ENCODE peak calls at places on chromosomes 16 and 17, in ten cellular contexts. W, A, N, Y, X, V, D, L, K and R are unnamed samples.

GRCh38 chr17:44473367-44473766 is 29.8 kb downstream of the GPATCH8 start:
- DNase-seq in W (no peak), A (no peak), N (no peak), Y (no peak), X (no peak), V (no peak), D (no peak), L (no peak), K (peak), R (no peak)

GRCh38 chr16:27318399-27319256 is 4.9 kb downstream of the IL4R start:
- DNase-seq in W (peak), A (peak), N (no peak), Y (peak), X (peak), V (peak), D (no peak), L (no peak), K (peak), R (peak)

GRCh38 chr17:71011389-71011788 is 842.1 kb downstream of the KCNJ2 start:
- DNase-seq in W (peak), A (no peak), N (no peak), Y (no peak), X (no peak), V (no peak), D (no peak), L (no peak), K (no peak), R (no peak)

GRCh38 chr17:7704601-7705268 is at the start of gene EFNB3:
- DNase-seq in W (peak), A (peak), N (peak), Y (peak), X (no peak), V (peak), D (no peak), L (no peak), K (no peak), R (no peak)

GRCh38 chr16:12132290-12132689 is 155.8 kb downstream of the SNX29 start:
- DNase-seq in W (no peak), A (no peak), N (no peak), Y (no peak), X (no peak), V (no peak), D (no peak), L (no peak), K (peak), R (peak)

GRCh38 chr17:38897176-38897575 is 27.3 kb downstream of the LASP1 start:
- DNase-seq in W (no peak), A (peak), N (no peak), Y (no peak), X (no peak), V (no peak), D (no peak), L (no peak), K (no peak), R (peak)

GRCh38 chr17:79778504-79779087 is 648 bp downstream of the CBX2 start:
- DNase-seq in W (peak), A (no peak), N (peak), Y (no peak), X (no peak), V (no peak), D (no peak), L (no peak), K (no peak), R (no peak)

GRCh38 chr16:17417740-17418139 is 53.0 kb downstream of the XYLT1 start:
- DNase-seq in W (no peak), A (no peak), N (no peak), Y (no peak), X (no peak), V (no peak), D (no peak), L (no peak), K (no peak), R (no peak)

GRCh38 chr17:12242390-12242954 is 221.8 kb downstream of the MAP2K4 start:
- DNase-seq in W (no peak), A (peak), N (no peak), Y (no peak), X (no peak), V (no peak), D (no peak), L (no peak), K (no peak), R (no peak)

DNA sequence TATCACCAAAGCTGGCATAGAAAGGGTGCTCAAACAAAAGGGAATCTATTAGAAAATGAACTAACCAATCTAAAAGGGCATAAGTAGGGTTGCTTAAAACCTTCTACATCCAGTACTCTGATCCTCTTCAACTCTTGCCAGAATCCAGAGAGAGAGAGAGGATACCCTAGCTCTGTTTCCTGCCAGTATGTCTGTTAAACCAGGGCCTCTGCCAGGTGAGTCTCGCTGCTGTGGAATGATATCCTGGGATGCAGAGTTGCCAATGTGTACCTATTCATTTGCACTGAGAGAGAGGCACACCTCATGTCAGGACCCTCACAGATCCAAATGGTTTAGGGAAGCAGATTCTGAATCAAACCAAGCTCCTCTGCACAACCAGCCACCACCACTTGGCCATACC is 79.8 kb upstream of the DYNLRB2 start:
- DNase-seq in W (no peak), A (no peak), N (no peak), Y (no peak), X (no peak), V (no peak), D (no peak), L (no peak), K (no peak), R (no peak)
- H3K4me3 ChIP-seq in W (no peak), A (no peak), N (no peak), Y (no peak), X (no peak), V (no peak), D (no peak), L (no peak), K (no peak), R (no peak)

GRCh38 chr17:10041916-10042588 is 137.0 kb upstream of the RCVRN start:
- DNase-seq in W (no peak), A (no peak), N (no peak), Y (no peak), X (peak), V (no peak), D (no peak), L (no peak), K (peak), R (no peak)
- H3K4me3 ChIP-seq in W (no peak), A (no peak), N (no peak), Y (no peak), X (no peak), V (no peak), D (no peak), L (no peak), K (no peak), R (no peak)

GRCh38 chr16:984736-985135 is 3.2 kb downstream of the SOX8 start:
- DNase-seq in W (no peak), A (no peak), N (no peak), Y (no peak), X (no peak), V (no peak), D (no peak), L (no peak), K (no peak), R (no peak)

GRCh38 chr16:981695-982151 is at the start of gene SOX8:
- DNase-seq in W (peak), A (no peak), N (no peak), Y (no peak), X (no peak), V (no peak), D (no peak), L (no peak), K (no peak), R (no peak)

GRCh38 chr16:982152-983043 is 828 bp downstream of the SOX8 start:
- DNase-seq in W (peak), A (no peak), N (peak), Y (no peak), X (no peak), V (no peak), D (no peak), L (no peak), K (no peak), R (no peak)

GRCh38 chr16:984106-984505 is 2.5 kb downstream of the SOX8 start:
- DNase-seq in W (no peak), A (no peak), N (no peak), Y (no peak), X (no peak), V (no peak), D (no peak), L (no peak), K (no peak), R (no peak)

GRCh38 chr16:983044-984030 is 1.8 kb downstream of the SOX8 start:
- DNase-seq in W (no peak), A (no peak), N (peak), Y (no peak), X (no peak), V (no peak), D (no peak), L (no peak), K (no peak), R (no peak)
- H3K4me3 ChIP-seq in W (no peak), A (no peak), N (peak), Y (no peak), X (no peak), V (no peak), D (no peak), L (no peak), K (no peak), R (peak)

GRCh38 chr16:85370881-85371651 is 242.1 kb upstream of the GSE1 start:
- DNase-seq in W (no peak), A (no peak), N (no peak), Y (no peak), X (no peak), V (no peak), D (no peak), L (no peak), K (peak), R (no peak)
- H3K4me3 ChIP-seq in W (no peak), A (no peak), N (no peak), Y (no peak), X (no peak), V (no peak), D (no peak), L (no peak), K (peak), R (no peak)

GRCh38 chr17:1474402-1475189 is 17.9 kb downstream of the MYO1C start:
- DNase-seq in W (no peak), A (no peak), N (peak), Y (no peak), X (peak), V (no peak), D (no peak), L (no peak), K (no peak), R (no peak)
- H3K4me3 ChIP-seq in W (no peak), A (no peak), N (no peak), Y (no peak), X (peak), V (no peak), D (no peak), L (no peak), K (no peak), R (no peak)

GRCh38 chr16:16141784-16142396 is 81.4 kb downstream of the ABCC6 start:
- DNase-seq in W (no peak), A (peak), N (no peak), Y (no peak), X (no peak), V (no peak), D (no peak), L (no peak), K (no peak), R (no peak)

GRCh38 chr16:16144416-16144815 is 78.9 kb downstream of the ABCC6 start:
- DNase-seq in W (no peak), A (no peak), N (no peak), Y (no peak), X (no peak), V (peak), D (no peak), L (no peak), K (no peak), R (no peak)

GRCh38 chr16:16143038-16143763 is 80.1 kb downstream of the ABCC6 start:
- DNase-seq in W (peak), A (peak), N (peak), Y (no peak), X (peak), V (no peak), D (no peak), L (no peak), K (no peak), R (no peak)

GRCh38 chr16:16145286-16145685 is 78.0 kb downstream of the ABCC6 start:
- DNase-seq in W (no peak), A (no peak), N (no peak), Y (no peak), X (no peak), V (no peak), D (no peak), L (no peak), K (no peak), R (no peak)

GRCh38 chr16:16143941-16144340 is 79.4 kb downstream of the ABCC6 start:
- DNase-seq in W (no peak), A (no peak), N (no peak), Y (no peak), X (no peak), V (no peak), D (no peak), L (no peak), K (no peak), R (no peak)
- H3K4me3 ChIP-seq in W (no peak), A (no peak), N (no peak), Y (no peak), X (no peak), V (no peak), D (no peak), L (no peak), K (no peak), R (no peak)

DNA sequence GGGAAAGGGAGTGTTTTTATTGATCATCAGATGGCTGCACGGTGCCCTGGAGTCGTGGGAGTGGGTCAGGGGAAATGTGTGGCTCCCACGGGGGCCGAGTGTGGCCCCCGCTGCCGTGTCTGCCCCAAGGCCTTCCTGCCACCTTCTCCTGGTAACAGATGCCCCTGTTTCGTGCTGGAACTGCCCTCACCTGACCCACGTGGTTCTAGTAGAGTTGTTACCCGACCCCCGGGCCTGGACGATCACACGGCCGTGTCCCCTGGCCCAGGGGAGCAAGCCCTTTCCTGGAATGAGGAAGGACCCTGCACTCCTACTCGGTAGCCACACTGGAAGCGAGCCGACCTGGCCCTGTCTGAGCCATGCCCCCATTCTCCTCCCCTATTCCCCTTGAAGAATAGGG is 37.6 kb downstream of the ACTG1 start:
- DNase-seq in W (no peak), A (no peak), N (no peak), Y (no peak), X (no peak), V (no peak), D (no peak), L (no peak), K (no peak), R (no peak)
- H3K4me3 ChIP-seq in W (no peak), A (no peak), N (no peak), Y (no peak), X (no peak), V (no peak), D (no peak), L (no peak), K (no peak), R (no peak)

GRCh38 chr16:73813523-73813922 is 483.1 kb upstream of the PSMD7 start:
- DNase-seq in W (no peak), A (no peak), N (no peak), Y (no peak), X (no peak), V (no peak), D (no peak), L (no peak), K (no peak), R (no peak)

GRCh38 chr16:73817500-73817899 is 479.1 kb upstream of the PSMD7 start:
- DNase-seq in W (no peak), A (peak), N (no peak), Y (no peak), X (no peak), V (no peak), D (no peak), L (no peak), K (no peak), R (no peak)
- H3K4me3 ChIP-seq in W (no peak), A (no peak), N (no peak), Y (no peak), X (no peak), V (no peak), D (no peak), L (no peak), K (no peak), R (no peak)

DNA sequence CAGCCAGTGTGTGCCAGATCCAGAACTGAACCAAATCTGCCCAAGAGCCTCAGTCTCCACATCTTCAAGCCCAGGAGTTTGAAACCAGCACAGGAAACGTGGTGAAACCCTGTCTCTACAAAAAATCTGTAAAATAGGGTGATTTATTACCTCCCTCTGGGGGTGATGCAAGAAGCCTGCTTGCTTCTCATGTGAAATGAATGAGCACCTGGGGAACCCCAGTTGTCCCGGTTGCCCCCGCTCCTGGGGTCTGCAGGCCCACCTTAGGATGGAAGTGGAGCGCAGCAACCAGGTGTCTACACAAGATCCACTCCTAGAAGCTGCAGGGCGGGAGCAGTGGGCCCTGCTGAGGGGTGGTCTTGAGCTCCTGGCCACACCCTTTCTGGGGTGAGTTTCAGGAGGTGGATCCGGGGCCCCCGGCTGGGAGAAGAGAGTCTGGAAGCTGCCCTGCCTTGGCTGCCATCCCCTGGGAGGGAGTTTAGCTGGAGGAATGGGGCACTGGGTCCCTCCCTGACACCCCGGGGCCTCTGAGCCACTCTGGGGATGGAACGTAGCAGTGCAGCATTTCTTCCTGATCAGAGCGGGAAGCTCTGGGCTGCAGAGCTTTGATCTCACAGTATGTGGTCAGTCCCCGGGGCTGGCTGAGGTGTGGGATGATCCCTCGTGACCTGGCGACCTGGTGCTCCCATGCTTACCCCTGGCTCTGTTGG is 117.8 kb downstream of the RAB11FIP4 start:
- DNase-seq in W (no peak), A (no peak), N (no peak), Y (no peak), X (no peak), V (no peak), D (no peak), L (no peak), K (no peak), R (no peak)
- H3K4me3 ChIP-seq in W (no peak), A (no peak), N (no peak), Y (peak), X (peak), V (no peak), D (no peak), L (peak), K (no peak), R (no peak)

DNA sequence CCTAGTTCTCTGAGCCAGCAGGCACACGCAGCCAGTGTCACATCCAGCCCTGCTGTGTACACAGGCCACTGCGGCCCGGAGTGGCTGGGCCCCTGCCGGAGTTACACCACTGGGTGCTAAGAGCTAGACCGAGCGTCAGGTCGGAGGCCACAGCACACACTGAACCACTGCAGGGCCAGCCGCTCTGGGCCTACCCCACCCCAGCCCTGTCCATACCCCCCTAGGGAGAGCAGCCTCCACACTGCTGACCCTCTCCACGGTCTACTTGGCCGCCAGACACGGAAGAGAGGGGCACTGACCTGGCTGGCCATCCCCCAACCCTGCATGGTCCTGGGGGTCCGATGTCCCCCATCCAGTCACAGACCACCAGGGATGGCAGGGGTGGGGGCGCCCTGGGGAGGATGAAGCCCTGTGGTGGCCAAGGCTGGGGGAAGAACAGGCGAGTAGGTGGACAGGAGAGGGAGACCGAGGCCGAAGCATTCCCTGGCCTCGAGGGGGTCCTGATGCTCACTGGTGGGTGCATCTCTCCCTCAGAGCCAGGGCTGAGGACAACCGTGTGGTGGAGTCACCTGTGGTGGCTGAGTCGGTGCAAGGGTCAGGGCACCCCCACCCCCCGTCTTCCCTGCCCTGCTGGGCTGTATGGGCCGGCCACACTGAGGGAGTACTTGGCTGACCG is 34.9 kb upstream of the ZC3H18 start:
- DNase-seq in W (no peak), A (no peak), N (peak), Y (no peak), X (no peak), V (no peak), D (no peak), L (no peak), K (no peak), R (no peak)
- H3K4me3 ChIP-seq in W (peak), A (no peak), N (peak), Y (peak), X (peak), V (peak), D (no peak), L (no peak), K (peak), R (peak)